ENCODE peak calls at places on chromosomes 6 and 20, in seven cellular contexts. Y is Calu3, C is OCI-M1, M is EL, I is breast epithelium, W is ELF-1, D is psoas muscle. K is an unnamed sample.
A peak's percentile ranks its signal among the peaks of the same experiment; 100 is the strongest.

GRCh38 chr6:35318200-35318844 is 20.7 kb downstream of the DEF6 start:
- DNase-seq in Y (peak; percentile 98), C (no peak), M (peak; percentile 87), I (no peak), W (peak; percentile 96), D (peak; percentile 91), K (no peak)

GRCh38 chr6:163709693-163710092 is 295.2 kb downstream of the QKI start:
- DNase-seq in Y (no peak), C (no peak), M (no peak), I (no peak), W (no peak), D (no peak), K (no peak)

GRCh38 chr20:19867074-19867473 is 109.0 kb downstream of the RIN2 start:
- DNase-seq in Y (no peak), C (no peak), M (peak; percentile 45), I (no peak), W (no peak), D (no peak), K (no peak)

GRCh38 chr6:158051968-158052367 is 70.3 kb downstream of the SYNJ2 start:
- DNase-seq in Y (no peak), C (no peak), M (no peak), I (no peak), W (no peak), D (no peak), K (no peak)

GRCh38 chr20:38545771-38546170 is 35.2 kb upstream of the ADIG start:
- DNase-seq in Y (no peak), C (no peak), M (no peak), I (no peak), W (no peak), D (no peak), K (no peak)

GRCh38 chr20:43667341-43668132 is 623 bp downstream of the MYBL2 start:
- DNase-seq in Y (peak; percentile 67), C (peak; percentile 48), M (peak; percentile 57), I (no peak), W (peak; percentile 78), D (no peak), K (no peak)

GRCh38 chr20:4444404-4444803 is 277.3 kb upstream of the PRND start:
- DNase-seq in Y (no peak), C (no peak), M (peak; percentile 72), I (no peak), W (no peak), D (no peak), K (no peak)

GRCh38 chr6:29924731-29925130 is 17.6 kb upstream of the HLA-A start:
- DNase-seq in Y (peak; percentile 16), C (no peak), M (no peak), I (no peak), W (no peak), D (no peak), K (no peak)

GRCh38 chr20:62743777-62744317 is 35.2 kb downstream of the NTSR1 start:
- DNase-seq in Y (no peak), C (no peak), M (no peak), I (peak; percentile 38), W (no peak), D (peak; percentile 35), K (no peak)

GRCh38 chr6:35876902-35877301 is 44.0 kb downstream of the SRPK1 start:
- DNase-seq in Y (no peak), C (no peak), M (no peak), I (no peak), W (no peak), D (no peak), K (no peak)

GRCh38 chr20:48621256-48622078 is 206.3 kb downstream of the PREX1 start:
- DNase-seq in Y (peak; percentile 76), C (no peak), M (peak; percentile 67), I (no peak), W (no peak), D (peak; percentile 49), K (no peak)

GRCh38 chr20:46551508-46552280 is 1.2 kb upstream of the OCSTAMP start:
- DNase-seq in Y (no peak), C (peak; percentile 4), M (no peak), I (no peak), W (peak; percentile 47), D (no peak), K (no peak)

GRCh38 chr6:116278853-116279231 is 888 bp downstream of the TSPYL1 start:
- DNase-seq in Y (no peak), C (no peak), M (no peak), I (no peak), W (no peak), D (peak; percentile 79), K (no peak)

GRCh38 chr20:57263127-57263609 is 3.3 kb downstream of the BMP7 start:
- DNase-seq in Y (no peak), C (no peak), M (no peak), I (no peak), W (peak; percentile 53), D (no peak), K (no peak)